ENCODE peak calls at places on chromosomes 6 and 20, in eight cellular contexts. H is bronchial epithelial cell, Q is MCF 10A, U is brain microvascular endothelial cell, D is HepG2, Y is foreskin fibroblast, O is fibroblast of mammary gland, N is cardiac fibroblast. S is an unnamed sample.

GRCh38 chr6:152680151-152680550 is 17.5 kb upstream of the MYCT1 start:
- DNase-seq in O (no peak), Q (no peak), H (no peak), U (no peak), N (no peak), Y (no peak), D (no peak), S (no peak)

GRCh38 chr6:37622639-37623038 is 75.0 kb downstream of the MDGA1 start:
- DNase-seq in D (no peak), U (no peak), N (no peak), Y (no peak), H (peak), Q (no peak), O (no peak), S (no peak)

GRCh38 chr6:163288915-163289314 is 125.6 kb upstream of the QKI start:
- DNase-seq in H (no peak), D (no peak), Q (no peak), N (no peak), Y (no peak), O (no peak), U (no peak), S (no peak)

GRCh38 chr6:67663105-67663895 is 971.8 kb upstream of the ADGRB3 start:
- DNase-seq in O (no peak), Y (no peak), N (no peak), H (no peak), U (no peak), D (no peak), Q (no peak), S (no peak)

GRCh38 chr6:105170066-105170465 is 9.7 kb downstream of the POPDC3 start:
- DNase-seq in Q (no peak), Y (peak), H (peak), D (no peak), O (peak), N (peak), U (no peak), S (no peak)

GRCh38 chr6:89506716-89507597 is 74.0 kb downstream of the ANKRD6 start:
- DNase-seq in O (no peak), Q (no peak), H (no peak), U (no peak), D (peak), N (no peak), Y (no peak), S (no peak)

GRCh38 chr6:169071394-169071793 is 182.3 kb downstream of the THBS2 start:
- DNase-seq in U (no peak), H (no peak), Q (no peak), N (no peak), Y (no peak), O (no peak), D (no peak), S (no peak)

GRCh38 chr20:34538671-34539123 is 19.8 kb upstream of the MAP1LC3A start:
- DNase-seq in O (peak), U (peak), N (peak), H (peak), Y (peak), D (peak), Q (peak), S (no peak)

GRCh38 chr6:152984387-152984872 is 1.6 kb upstream of the FBXO5 start:
- DNase-seq in H (no peak), Y (peak), O (no peak), N (peak), Q (no peak), U (no peak), D (no peak), S (peak)

GRCh38 chr6:51467231-51467952 is 620.0 kb downstream of the PKHD1 start:
- DNase-seq in D (no peak), U (no peak), Q (no peak), H (peak), Y (no peak), N (no peak), O (no peak), S (no peak)

GRCh38 chr20:22492497-22492896 is 91.9 kb downstream of the FOXA2 start:
- DNase-seq in N (no peak), D (no peak), U (no peak), Y (no peak), O (no peak), Q (no peak), H (peak), S (no peak)
- TF ChIP-seq CTCF in N (no peak), D (peak), U (no peak), Y (no peak), O (no peak), Q (no peak), H (no peak), S (no peak)

GRCh38 chr20:12111431-12112088 is 193.9 kb downstream of the BTBD3 start:
- DNase-seq in Q (no peak), H (no peak), U (no peak), O (no peak), Y (no peak), N (no peak), D (no peak), S (no peak)
- TF ChIP-seq CTCF in Q (no peak), H (no peak), U (no peak), O (no peak), Y (no peak), N (no peak), D (no peak), S (no peak)

DNA sequence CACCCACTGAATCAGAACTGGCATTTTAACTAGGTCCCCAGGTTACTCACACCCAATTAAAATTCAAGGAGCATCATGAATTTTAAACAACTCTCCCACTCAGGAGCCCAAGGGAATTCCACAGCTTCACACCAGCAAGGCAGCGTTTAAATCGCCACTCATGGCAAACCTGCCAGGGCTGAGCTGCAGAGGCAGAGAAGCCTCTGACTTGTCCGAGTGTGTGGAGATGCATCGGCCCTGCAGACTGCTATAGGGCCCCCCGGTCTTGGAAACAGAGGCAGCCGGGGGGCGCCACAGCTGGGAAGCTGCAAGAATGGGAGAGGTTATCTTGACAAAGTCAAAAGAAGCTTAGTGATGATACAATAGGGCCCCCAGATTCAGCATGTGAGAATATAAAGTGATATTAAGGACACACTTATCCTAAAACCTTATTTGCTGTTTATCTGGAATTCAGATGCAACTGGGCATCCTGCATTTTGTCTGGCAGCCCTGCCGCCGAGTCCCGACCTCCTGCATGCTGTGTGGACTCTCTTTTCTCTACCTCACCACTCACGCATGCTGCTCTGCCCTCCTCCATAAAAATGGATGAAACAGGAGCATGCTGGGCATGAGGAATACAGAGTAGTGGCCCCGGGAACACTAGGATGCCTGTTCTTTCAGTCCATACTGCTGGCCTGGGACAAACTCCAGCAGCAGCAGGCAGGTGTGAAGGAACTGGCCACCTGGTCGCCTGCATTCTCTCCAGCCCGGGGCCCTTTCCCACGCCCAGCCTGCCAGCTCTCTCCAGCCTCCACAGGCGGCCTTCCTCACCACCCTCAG is 126.1 kb downstream of the PXDC1 start:
- DNase-seq in Y (no peak), H (no peak), Q (no peak), U (no peak), O (no peak), N (no peak), D (no peak), S (no peak)
- TF ChIP-seq CTCF in Y (no peak), H (no peak), Q (no peak), U (peak), O (no peak), N (no peak), D (no peak), S (no peak)

DNA sequence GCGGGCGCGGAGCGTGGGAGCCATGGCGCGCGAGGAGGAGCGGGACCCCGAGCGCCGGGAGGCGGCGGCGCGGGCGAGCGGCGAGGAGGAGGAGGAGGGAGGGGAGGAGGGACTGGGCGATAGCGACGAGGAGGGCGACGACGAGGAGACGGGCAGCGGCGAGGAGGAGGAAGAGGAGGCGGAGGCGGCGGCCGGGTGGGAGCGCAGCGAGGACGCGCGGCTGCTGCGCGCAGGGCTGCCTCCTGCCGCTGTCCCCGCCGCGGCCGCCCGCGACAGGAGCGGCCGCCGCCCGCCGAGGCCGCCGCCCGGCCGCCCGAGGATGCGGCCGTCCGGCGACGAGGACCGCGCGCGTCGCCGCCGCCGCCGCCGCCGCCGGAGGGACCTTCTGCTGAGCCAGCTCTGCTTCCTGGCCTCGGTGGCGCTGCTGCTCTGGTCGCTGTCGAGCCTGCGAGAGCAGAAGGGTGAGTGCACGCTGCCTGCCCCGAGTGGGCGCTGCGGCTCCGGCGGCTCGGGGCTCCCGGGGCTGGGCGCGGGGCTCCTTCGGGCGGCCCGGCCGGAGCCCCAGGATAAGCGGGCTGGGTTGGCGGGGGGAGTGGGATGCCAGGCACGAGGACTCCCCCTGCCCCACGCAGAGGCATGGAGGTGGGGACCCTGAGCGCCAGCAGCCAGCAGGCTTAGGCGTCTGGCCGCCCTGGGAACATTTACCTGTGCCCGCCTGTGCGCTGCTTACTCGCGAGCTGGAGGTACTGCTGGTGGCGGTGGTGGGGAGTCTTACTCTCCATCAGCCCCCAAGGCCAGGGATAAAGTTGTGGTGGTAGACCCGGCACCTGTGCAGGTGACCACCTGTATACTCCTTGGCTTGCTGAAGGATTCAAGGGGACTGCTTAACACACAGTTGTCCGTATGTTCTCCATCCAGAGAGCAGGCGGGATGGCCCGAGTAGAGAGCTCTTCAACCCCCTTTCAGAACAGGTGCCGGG is at the start of gene SLC24A3:
- DNase-seq in O (peak), H (peak), D (peak), N (peak), U (no peak), Y (peak), Q (no peak), S (no peak)
- TF ChIP-seq CTCF in O (peak), H (peak), D (peak), N (peak), U (no peak), Y (no peak), Q (no peak), S (peak)

S was measured in GM12864.